ENCODE peak calls at places on chromosomes 3 and 15, in five cellular contexts. N is GM12878, A is K562, S is HepG2, V is H1. X is an unnamed sample.

GRCh38 chr3:186220886-186221285 is 112.0 kb upstream of the ETV5 start:
- DNase-seq in N (no peak), A (no peak), S (no peak), V (no peak), X (peak)

GRCh38 chr3:106341090-106341489 is 472.3 kb upstream of the CBLB start:
- DNase-seq in N (no peak), A (no peak), S (no peak), V (no peak), X (no peak)

GRCh38 chr3:119258915-119259314 is 18.2 kb upstream of the B4GALT4 start:
- DNase-seq in N (no peak), A (no peak), S (no peak), V (no peak), X (no peak)

GRCh38 chr3:149553781-149554451 is 79.4 kb downstream of the TM4SF4 start:
- DNase-seq in N (no peak), A (no peak), S (no peak), V (no peak), X (no peak)

GRCh38 chr3:120780977-120781376 is 38.4 kb downstream of the GTF2E1 start:
- DNase-seq in N (peak), A (no peak), S (no peak), V (no peak), X (no peak)

GRCh38 chr3:111303760-111304159 is 232.1 kb downstream of the NECTIN3 start:
- DNase-seq in N (no peak), A (no peak), S (no peak), V (no peak), X (no peak)

GRCh38 chr3:162292409-162292808 is 795.8 kb downstream of the OTOL1 start:
- DNase-seq in N (no peak), A (no peak), S (no peak), V (no peak), X (no peak)

GRCh38 chr3:52388933-52389332 is 56.0 kb downstream of the SEMA3G start:
- DNase-seq in N (no peak), A (no peak), S (no peak), V (no peak), X (no peak)

GRCh38 chr3:72212396-72212795 is 427.4 kb upstream of the PROK2 start:
- DNase-seq in N (no peak), A (no peak), S (no peak), V (no peak), X (no peak)

GRCh38 chr15:52651868-52652267 is 27.3 kb downstream of the ATOSA start:
- DNase-seq in N (no peak), A (peak), S (peak), V (no peak), X (peak)

GRCh38 chr15:81254277-81255265 is 57.9 kb downstream of the IL16 start:
- DNase-seq in N (no peak), A (no peak), S (no peak), V (no peak), X (no peak)

GRCh38 chr3:59443618-59444292 is 393.9 kb upstream of the CFAP20DC start:
- DNase-seq in N (no peak), A (no peak), S (no peak), V (no peak), X (no peak)

GRCh38 chr15:40128746-40129660 is 20.3 kb upstream of the BMF start:
- DNase-seq in N (no peak), A (no peak), S (no peak), V (no peak), X (no peak)

GRCh38 chr15:89665449-89666146 is 10.3 kb upstream of the KIF7 start:
- DNase-seq in N (no peak), A (peak), S (no peak), V (peak), X (peak)

GRCh38 chr3:115986555-115987207 is 363.4 kb downstream of the GAP43 start:
- DNase-seq in N (no peak), A (peak), S (peak), V (no peak), X (peak)

GRCh38 chr3:42683875-42684593 is 1.3 kb upstream of the KLHL40 start:
- DNase-seq in N (no peak), A (peak), S (peak), V (no peak), X (no peak)

GRCh38 chr3:12946661-12947316 is 105.4 kb upstream of the RPL32 start:
- DNase-seq in N (no peak), A (no peak), S (no peak), V (no peak), X (no peak)

GRCh38 chr3:8324727-8325126 is 176.9 kb upstream of the LMCD1 start:
- DNase-seq in N (no peak), A (no peak), S (peak), V (peak), X (peak)

GRCh38 chr3:49625971-49626640 is 48.0 kb upstream of the APEH start:
- DNase-seq in N (no peak), A (no peak), S (no peak), V (no peak), X (no peak)

GRCh38 chr3:128001576-128001975 is 50.7 kb upstream of the SEC61A1 start:
- DNase-seq in N (no peak), A (no peak), S (no peak), V (peak), X (peak)

GRCh38 chr3:50978991-50979667 is 304.4 kb downstream of the DOCK3 start:
- DNase-seq in N (no peak), A (peak), S (no peak), V (no peak), X (peak)

GRCh38 chr3:123818921-123819429 is 65.2 kb downstream of the MYLK start:
- DNase-seq in N (no peak), A (no peak), S (peak), V (no peak), X (no peak)

GRCh38 chr3:10632741-10633140 is 127.4 kb upstream of the ATP2B2 start:
- DNase-seq in N (no peak), A (no peak), S (no peak), V (no peak), X (no peak)

GRCh38 chr3:57252404-57252803 is 24.9 kb downstream of the APPL1 start:
- DNase-seq in N (no peak), A (no peak), S (no peak), V (no peak), X (no peak)

GRCh38 chr3:73475175-73475574 is 149.6 kb downstream of the PDZRN3 start:
- DNase-seq in N (no peak), A (no peak), S (no peak), V (no peak), X (no peak)

GRCh38 chr15:51030649-51031316 is 63.9 kb downstream of the TNFAIP8L3 start:
- DNase-seq in N (no peak), A (no peak), S (peak), V (no peak), X (no peak)

GRCh38 chr3:149152420-149152819 is 23.0 kb downstream of the HPS3 start:
- DNase-seq in N (peak), A (no peak), S (no peak), V (no peak), X (no peak)

GRCh38 chr3:58491506-58492384 is at the start of gene KCTD6:
- DNase-seq in N (peak), A (peak), S (peak), V (peak), X (peak)

GRCh38 chr3:79380581-79380980 is 387.2 kb downstream of the ROBO1 start:
- DNase-seq in N (no peak), A (no peak), S (no peak), V (no peak), X (no peak)

GRCh38 chr3:190862209-190863118 is at the start of gene GMNC:
- DNase-seq in N (no peak), A (no peak), S (peak), V (peak), X (peak)

GRCh38 chr3:173770796-173771573 is 373.4 kb downstream of the NLGN1 start:
- DNase-seq in N (no peak), A (no peak), S (no peak), V (no peak), X (no peak)

GRCh38 chr3:99637381-99638111 is 848 bp upstream of the COL8A1 start:
- DNase-seq in N (no peak), A (no peak), S (no peak), V (no peak), X (peak)

GRCh38 chr15:45263854-45264253 is 11.8 kb downstream of the SLC28A2 start:
- DNase-seq in N (no peak), A (no peak), S (no peak), V (no peak), X (no peak)

GRCh38 chr3:99638244-99638948 is at the start of gene COL8A1:
- DNase-seq in N (no peak), A (no peak), S (no peak), V (peak), X (peak)

GRCh38 chr3:156379327-156379726 is 175.6 kb downstream of the SSR3 start:
- DNase-seq in N (no peak), A (no peak), S (no peak), V (no peak), X (no peak)

GRCh38 chr15:51377038-51377761 is 35.7 kb downstream of the GLDN start:
- DNase-seq in N (no peak), A (no peak), S (no peak), V (no peak), X (no peak)

GRCh38 chr3:152241142-152242067 is 27.3 kb upstream of the MBNL1 start:
- DNase-seq in N (no peak), A (no peak), S (no peak), V (no peak), X (no peak)

GRCh38 chr3:49805884-49806701 is 3.0 kb downstream of the INKA1 start:
- DNase-seq in N (no peak), A (peak), S (no peak), V (no peak), X (peak)

GRCh38 chr3:17798000-17798399 is 55.6 kb upstream of the TBC1D5 start:
- DNase-seq in N (no peak), A (no peak), S (peak), V (no peak), X (peak)

GRCh38 chr3:196867155-196867506 is 589 bp upstream of the SENP5 start:
- DNase-seq in N (no peak), A (no peak), S (no peak), V (no peak), X (no peak)

GRCh38 chr3:196867507-196868296 is at the start of gene SENP5:
- DNase-seq in N (peak), A (peak), S (peak), V (peak), X (peak)

GRCh38 chr3:196872316-196872715 is 4.6 kb downstream of the SENP5 start:
- DNase-seq in N (no peak), A (no peak), S (no peak), V (no peak), X (no peak)

GRCh38 chr3:196868297-196868661 is 559 bp downstream of the SENP5 start:
- DNase-seq in N (no peak), A (no peak), S (peak), V (no peak), X (peak)
- TF ChIP-seq CREB1 in N (no peak), A (no peak), S (no peak), V (no peak), X (no peak)

GRCh38 chr3:113285741-113286140 is 74.4 kb downstream of the BOC start:
- DNase-seq in N (no peak), A (no peak), S (no peak), V (no peak), X (no peak)

GRCh38 chr3:113286524-113286923 is 75.2 kb downstream of the BOC start:
- DNase-seq in N (no peak), A (no peak), S (no peak), V (no peak), X (no peak)

GRCh38 chr3:113283306-113283705 is 71.9 kb downstream of the BOC start:
- DNase-seq in N (no peak), A (no peak), S (no peak), V (no peak), X (no peak)

GRCh38 chr3:113284453-113285050 is 73.2 kb downstream of the BOC start:
- DNase-seq in N (no peak), A (no peak), S (no peak), V (no peak), X (no peak)

DNA sequence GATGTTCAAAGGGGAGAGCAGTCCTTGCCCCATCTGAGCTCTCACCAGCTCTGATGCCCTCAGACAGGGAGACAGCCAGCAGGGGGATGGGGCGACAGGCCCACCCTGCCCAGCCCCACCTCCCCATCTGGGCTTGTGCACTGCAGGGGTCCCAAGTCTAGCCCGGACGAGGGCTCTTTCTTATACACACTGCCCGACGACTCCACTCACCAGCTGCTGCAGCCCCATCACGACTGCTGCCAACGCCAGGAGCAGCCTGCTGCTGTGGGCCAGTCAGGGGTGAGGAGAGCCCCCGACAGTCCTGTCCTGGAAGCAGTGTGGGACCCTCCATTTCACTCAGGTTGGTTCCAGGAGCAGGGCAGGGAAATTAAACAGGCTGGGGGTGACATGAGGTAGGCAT is 73.9 kb downstream of the BOC start:
- DNase-seq in N (no peak), A (no peak), S (no peak), V (no peak), X (no peak)
- TF ChIP-seq USF2 in N (no peak), A (no peak), S (no peak), V (no peak), X (no peak)

GRCh38 chr3:104066658-104067057 is 1300.1 kb upstream of the ALCAM start:
- DNase-seq in N (no peak), A (no peak), S (no peak), V (no peak), X (no peak)

GRCh38 chr3:104070906-104071305 is 1295.8 kb upstream of the ALCAM start:
- DNase-seq in N (no peak), A (no peak), S (no peak), V (no peak), X (no peak)

GRCh38 chr3:104069114-104069513 is 1297.6 kb upstream of the ALCAM start:
- DNase-seq in N (no peak), A (no peak), S (no peak), V (no peak), X (no peak)
- TF ChIP-seq CREB1 in N (no peak), A (no peak), S (no peak), V (no peak), X (no peak)

DNA sequence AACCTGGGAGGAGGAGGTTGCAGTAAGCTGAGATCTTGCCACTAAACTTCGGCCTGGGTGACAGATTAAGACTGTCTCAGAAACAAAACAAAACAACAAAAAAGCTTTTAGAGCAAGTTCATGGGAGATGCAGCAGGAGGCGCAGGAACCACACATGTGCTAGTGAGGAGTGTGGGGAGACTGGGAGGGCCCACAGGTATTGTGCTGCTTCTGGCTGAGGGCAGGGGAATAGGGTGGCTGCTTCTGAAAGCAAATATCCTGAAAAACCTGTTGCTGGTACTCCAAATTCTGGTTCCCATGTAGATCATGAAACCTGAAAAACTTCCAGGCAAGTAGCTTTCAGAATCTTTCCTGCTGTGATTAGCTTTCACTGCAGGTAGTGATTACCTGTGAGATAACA is 22.1 kb downstream of the TYRO3 start:
- DNase-seq in N (no peak), A (peak), S (no peak), V (peak), X (peak)
- TF ChIP-seq USF2 in N (no peak), A (no peak), S (no peak), V (no peak), X (no peak)

GRCh38 chr3:179670311-179670710 is 17.5 kb downstream of the USP13 start:
- DNase-seq in N (no peak), A (no peak), S (no peak), V (peak), X (no peak)
- TF ChIP-seq CREB1 in N (no peak), A (no peak), S (no peak), V (no peak), X (no peak)

DNA sequence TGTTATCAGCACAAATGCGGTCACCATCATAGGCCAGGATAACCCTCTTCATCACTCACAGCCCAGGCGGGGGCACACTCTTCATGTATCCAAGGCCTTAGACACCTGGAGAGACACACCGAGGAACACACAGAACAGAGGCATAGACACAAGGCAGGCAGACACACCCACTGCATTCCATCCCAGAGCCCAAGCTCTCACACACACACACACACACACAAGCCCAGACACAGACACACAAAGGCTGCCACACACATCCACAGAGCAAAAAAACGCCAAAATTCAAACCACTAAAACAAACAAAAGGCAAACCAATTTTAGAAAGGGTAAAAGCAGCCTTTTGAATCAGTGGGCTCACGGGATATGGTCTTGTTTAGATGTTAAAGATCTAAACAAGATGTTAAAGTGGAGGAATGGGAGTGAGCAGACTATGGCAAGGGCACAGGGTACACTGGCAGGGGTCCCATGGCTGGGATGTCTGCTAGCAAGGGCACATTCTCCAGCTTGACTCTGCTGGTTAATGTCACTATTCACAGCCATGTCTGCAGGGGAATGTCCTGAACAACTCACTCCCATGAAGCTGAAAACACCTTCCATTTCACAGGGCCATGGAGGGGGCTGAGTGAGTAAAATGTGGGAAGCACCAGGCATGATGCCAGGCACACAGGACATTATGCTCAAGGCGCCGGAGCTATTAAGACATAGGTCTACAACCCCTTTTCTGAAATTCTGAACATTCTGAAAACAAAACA is 14.9 kb upstream of the CRABP1 start:
- DNase-seq in N (no peak), A (no peak), S (no peak), V (no peak), X (no peak)
- TF ChIP-seq USF2 in N (no peak), A (no peak), S (no peak), V (no peak), X (no peak)

GRCh38 chr3:27046346-27046745 is 322.8 kb downstream of the NEK10 start:
- DNase-seq in N (no peak), A (no peak), S (no peak), V (no peak), X (no peak)
- TF ChIP-seq CREB1 in N (no peak), A (no peak), S (no peak), V (no peak), X (no peak)

X was measured in WTC11.